ENCODE peak calls at places on chromosomes 11 and 22, in four cellular contexts. One of them, this sample, is unnamed.

GRCh38 chr22:19117111-19117512 is 5.1 kb downstream of the DGCR2 start:
- DNase-seq in sigmoid colon: no peak
- DNase-seq in lower leg skin: no peak
- DNase-seq in body of pancreas: peak; percentile 63
- DNase-seq in this sample: peak; percentile 52

GRCh38 chr22:45162531-45162930 is 1.2 kb upstream of the NUP50 start:
- DNase-seq in sigmoid colon: no peak
- DNase-seq in lower leg skin: no peak
- DNase-seq in body of pancreas: no peak
- DNase-seq in this sample: peak; percentile 19

GRCh38 chr11:130592056-130592455 is 143.6 kb downstream of the ADAMTS15 start:
- DNase-seq in sigmoid colon: no peak
- DNase-seq in lower leg skin: no peak
- DNase-seq in body of pancreas: no peak
- DNase-seq in this sample: no peak

GRCh38 chr22:45537734-45538181 is 35.1 kb downstream of the FBLN1 start:
- DNase-seq in sigmoid colon: peak; percentile 90
- DNase-seq in lower leg skin: peak; percentile 94
- DNase-seq in body of pancreas: no peak
- DNase-seq in this sample: peak; percentile 41

GRCh38 chr11:104846216-104846615 is 52.0 kb downstream of the CASP12 start:
- DNase-seq in sigmoid colon: no peak
- DNase-seq in lower leg skin: no peak
- DNase-seq in body of pancreas: no peak
- DNase-seq in this sample: no peak

GRCh38 chr11:72238492-72239295 is 5.3 kb downstream of the PHOX2A start:
- DNase-seq in sigmoid colon: peak; percentile 72
- DNase-seq in lower leg skin: peak; percentile 84
- DNase-seq in body of pancreas: no peak
- DNase-seq in this sample: no peak

GRCh38 chr11:19353287-19353686 is 112.5 kb upstream of the E2F8 start:
- DNase-seq in sigmoid colon: no peak
- DNase-seq in lower leg skin: no peak
- DNase-seq in body of pancreas: no peak
- DNase-seq in this sample: no peak

GRCh38 chr11:71081704-71082230 is 170.6 kb downstream of the SHANK2 start:
- DNase-seq in sigmoid colon: no peak
- DNase-seq in lower leg skin: no peak
- DNase-seq in body of pancreas: no peak
- DNase-seq in this sample: no peak

GRCh38 chr11:10658621-10659338 is 34.8 kb downstream of the IRAG1 start:
- DNase-seq in sigmoid colon: peak; percentile 70
- DNase-seq in lower leg skin: no peak
- DNase-seq in body of pancreas: no peak
- DNase-seq in this sample: no peak

GRCh38 chr11:10727259-10727851 is 23.7 kb upstream of the CTR9 start:
- DNase-seq in sigmoid colon: no peak
- DNase-seq in lower leg skin: no peak
- DNase-seq in body of pancreas: no peak
- DNase-seq in this sample: no peak

GRCh38 chr11:10605941-10606381 is 37.5 kb upstream of the LYVE1 start:
- DNase-seq in sigmoid colon: peak; percentile 83
- DNase-seq in lower leg skin: no peak
- DNase-seq in body of pancreas: no peak
- DNase-seq in this sample: peak; percentile 49

GRCh38 chr11:32033491-32033890 is 57.4 kb upstream of the RCN1 start:
- DNase-seq in sigmoid colon: no peak
- DNase-seq in lower leg skin: no peak
- DNase-seq in body of pancreas: no peak
- DNase-seq in this sample: no peak

GRCh38 chr22:44172370-44173108 is 8.2 kb upstream of the PARVG start:
- DNase-seq in sigmoid colon: peak; percentile 82
- DNase-seq in lower leg skin: peak; percentile 94
- DNase-seq in body of pancreas: peak; percentile 34
- DNase-seq in this sample: peak; percentile 54

GRCh38 chr22:42939451-42939881 is 75.5 kb downstream of the PACSIN2 start:
- DNase-seq in sigmoid colon: no peak
- DNase-seq in lower leg skin: no peak
- DNase-seq in body of pancreas: peak; percentile 40
- DNase-seq in this sample: peak; percentile 51

GRCh38 chr11:120710354-120711187 is 199.0 kb downstream of the GRIK4 start:
- DNase-seq in sigmoid colon: peak; percentile 87
- DNase-seq in lower leg skin: no peak
- DNase-seq in body of pancreas: peak; percentile 27
- DNase-seq in this sample: peak; percentile 58

GRCh38 chr11:4044971-4045646 is 49.5 kb upstream of the RRM1 start:
- DNase-seq in sigmoid colon: no peak
- DNase-seq in lower leg skin: no peak
- DNase-seq in body of pancreas: no peak
- DNase-seq in this sample: no peak

GRCh38 chr11:72240461-72241289 is 3.3 kb downstream of the PHOX2A start:
- DNase-seq in sigmoid colon: peak; percentile 65
- DNase-seq in lower leg skin: peak; percentile 84
- DNase-seq in body of pancreas: peak; percentile 16
- DNase-seq in this sample: no peak

GRCh38 chr11:2569321-2569721 is 124.5 kb downstream of the KCNQ1 start:
- DNase-seq in sigmoid colon: peak; percentile 60
- DNase-seq in lower leg skin: no peak
- DNase-seq in body of pancreas: no peak
- DNase-seq in this sample: no peak

GRCh38 chr11:125603207-125603606 is 10.6 kb downstream of the STT3A start:
- DNase-seq in sigmoid colon: no peak
- DNase-seq in lower leg skin: no peak
- DNase-seq in body of pancreas: no peak
- DNase-seq in this sample: no peak

GRCh38 chr11:68373189-68373809 is 60.9 kb downstream of the LRP5 start:
- DNase-seq in sigmoid colon: no peak
- DNase-seq in lower leg skin: no peak
- DNase-seq in body of pancreas: no peak
- DNase-seq in this sample: no peak

GRCh38 chr11:78147807-78148206 is 8.4 kb upstream of the ALG8 start:
- DNase-seq in sigmoid colon: no peak
- DNase-seq in lower leg skin: peak; percentile 17
- DNase-seq in body of pancreas: no peak
- DNase-seq in this sample: no peak

GRCh38 chr22:20632518-20632917 is 125.1 kb downstream of the MED15 start:
- DNase-seq in sigmoid colon: no peak
- DNase-seq in lower leg skin: no peak
- DNase-seq in body of pancreas: no peak
- DNase-seq in this sample: no peak

GRCh38 chr11:80327971-80328614 is 887.3 kb upstream of the TENM4 start:
- DNase-seq in sigmoid colon: no peak
- DNase-seq in lower leg skin: no peak
- DNase-seq in body of pancreas: no peak
- DNase-seq in this sample: no peak

GRCh38 chr11:77968337-77968736 is 26.1 kb downstream of the INTS4 start:
- DNase-seq in sigmoid colon: no peak
- DNase-seq in lower leg skin: no peak
- DNase-seq in body of pancreas: no peak
- DNase-seq in this sample: no peak

GRCh38 chr22:44268431-44269116 is 44.2 kb downstream of the SHISAL1 start:
- DNase-seq in sigmoid colon: no peak
- DNase-seq in lower leg skin: no peak
- DNase-seq in body of pancreas: no peak
- DNase-seq in this sample: no peak

GRCh38 chr11:131418214-131418613 is 47.8 kb downstream of the NTM start:
- DNase-seq in sigmoid colon: no peak
- DNase-seq in lower leg skin: no peak
- DNase-seq in body of pancreas: no peak
- DNase-seq in this sample: no peak

GRCh38 chr11:102237096-102237735 is 80.1 kb upstream of the BIRC3 start:
- DNase-seq in sigmoid colon: no peak
- DNase-seq in lower leg skin: no peak
- DNase-seq in body of pancreas: no peak
- DNase-seq in this sample: no peak

GRCh38 chr11:65425971-65426838 is 3.6 kb downstream of the NEAT1 start:
- DNase-seq in sigmoid colon: peak; percentile 52
- DNase-seq in lower leg skin: no peak
- DNase-seq in body of pancreas: peak; percentile 47
- DNase-seq in this sample: peak; percentile 60

GRCh38 chr11:43130616-43131015 is 181.2 kb upstream of the API5 start:
- DNase-seq in sigmoid colon: no peak
- DNase-seq in lower leg skin: no peak
- DNase-seq in body of pancreas: no peak
- DNase-seq in this sample: no peak

GRCh38 chr22:41256254-41256897 is 15.6 kb upstream of the CHADL start:
- DNase-seq in sigmoid colon: no peak
- DNase-seq in lower leg skin: no peak
- DNase-seq in body of pancreas: no peak
- DNase-seq in this sample: no peak

GRCh38 chr11:114413958-114414357 is 13.5 kb downstream of the RBM7 start:
- DNase-seq in sigmoid colon: no peak
- DNase-seq in lower leg skin: no peak
- DNase-seq in body of pancreas: no peak
- DNase-seq in this sample: no peak

GRCh38 chr22:44391481-44392445 is 79.0 kb upstream of the SHISAL1 start:
- DNase-seq in sigmoid colon: peak; percentile 50
- DNase-seq in lower leg skin: peak; percentile 68
- DNase-seq in body of pancreas: peak; percentile 4
- DNase-seq in this sample: no peak

GRCh38 chr22:29856496-29856895 is 18.4 kb upstream of the ASCC2 start:
- DNase-seq in sigmoid colon: no peak
- DNase-seq in lower leg skin: peak; percentile 8
- DNase-seq in body of pancreas: no peak
- DNase-seq in this sample: no peak

GRCh38 chr22:32079110-32080089 is 36.3 kb downstream of the SLC5A1 start:
- DNase-seq in sigmoid colon: no peak
- DNase-seq in lower leg skin: no peak
- DNase-seq in body of pancreas: peak; percentile 43
- DNase-seq in this sample: peak; percentile 21

GRCh38 chr11:32374261-32374711 is 61.1 kb downstream of the WT1 start:
- DNase-seq in sigmoid colon: no peak
- DNase-seq in lower leg skin: peak; percentile 57
- DNase-seq in body of pancreas: no peak
- DNase-seq in this sample: peak; percentile 48

GRCh38 chr11:37942081-37942480 is 1344.0 kb upstream of the RAG2 start:
- DNase-seq in sigmoid colon: no peak
- DNase-seq in lower leg skin: no peak
- DNase-seq in body of pancreas: no peak
- DNase-seq in this sample: no peak

GRCh38 chr11:12160231-12160630 is 49.8 kb downstream of the MICAL2 start:
- DNase-seq in sigmoid colon: no peak
- DNase-seq in lower leg skin: peak; percentile 67
- DNase-seq in body of pancreas: no peak
- DNase-seq in this sample: no peak

GRCh38 chr11:12158926-12159325 is 48.5 kb downstream of the MICAL2 start:
- DNase-seq in sigmoid colon: no peak
- DNase-seq in lower leg skin: no peak
- DNase-seq in body of pancreas: no peak
- DNase-seq in this sample: no peak

GRCh38 chr11:12160680-12161079 is 50.3 kb downstream of the MICAL2 start:
- DNase-seq in sigmoid colon: no peak
- DNase-seq in lower leg skin: peak; percentile 76
- DNase-seq in body of pancreas: no peak
- DNase-seq in this sample: no peak

GRCh38 chr11:12161137-12161536 is 50.7 kb downstream of the MICAL2 start:
- DNase-seq in sigmoid colon: no peak
- DNase-seq in lower leg skin: peak; percentile 48
- DNase-seq in body of pancreas: no peak
- DNase-seq in this sample: no peak

GRCh38 chr11:12159351-12160099 is 49.1 kb downstream of the MICAL2 start:
- DNase-seq in sigmoid colon: peak; percentile 86
- DNase-seq in lower leg skin: peak; percentile 64
- DNase-seq in body of pancreas: no peak
- DNase-seq in this sample: no peak
- TF ChIP-seq CTCF in sigmoid colon: no peak
- TF ChIP-seq CTCF in lower leg skin: no peak
- TF ChIP-seq CTCF in body of pancreas: no peak
- TF ChIP-seq CTCF in this sample: no peak

DNA sequence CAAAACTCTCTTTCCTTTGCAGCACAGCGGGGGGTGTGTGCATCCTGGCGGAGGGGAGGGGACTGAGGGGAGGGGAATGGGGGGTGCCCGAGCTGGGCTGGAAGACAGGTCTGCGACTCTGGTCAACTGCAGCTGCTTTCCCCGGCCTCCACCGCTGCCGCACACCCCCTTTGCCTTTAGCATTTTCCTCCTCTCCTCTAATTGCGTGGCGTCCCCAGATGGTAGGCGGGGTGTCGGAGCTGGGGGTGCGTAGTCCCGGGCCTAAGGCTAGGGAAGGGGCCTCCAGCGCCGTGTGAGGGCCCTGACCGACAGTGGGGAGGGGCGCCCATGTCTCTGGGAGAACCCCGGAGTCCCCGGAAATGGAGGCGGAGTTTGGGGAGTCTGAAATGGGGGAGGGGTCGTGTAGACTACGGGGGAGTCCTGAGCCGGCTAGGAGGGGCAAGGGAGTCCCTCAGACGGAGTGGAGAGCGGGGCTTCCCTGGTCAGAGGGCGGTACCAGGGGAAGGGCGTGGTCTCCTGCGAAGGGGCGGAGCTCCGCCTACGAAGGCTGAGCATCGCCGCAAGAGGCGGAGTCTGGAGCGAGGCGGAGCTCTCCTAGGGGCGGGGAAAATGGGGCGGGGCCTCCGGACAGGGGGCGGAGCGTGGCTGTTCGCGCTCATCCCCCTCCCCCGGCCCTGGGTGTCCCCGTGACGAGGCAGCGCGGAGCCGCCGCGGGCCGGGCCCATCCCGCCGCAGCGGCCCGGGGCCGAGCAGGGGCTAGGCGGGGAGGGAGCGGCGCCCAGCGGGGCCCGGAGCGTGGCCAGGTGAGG is at the start of gene PELI3:
- DNase-seq in sigmoid colon: peak; percentile 97
- DNase-seq in lower leg skin: peak; percentile 98
- DNase-seq in body of pancreas: peak; percentile 95
- DNase-seq in this sample: peak; percentile 96
- TF ChIP-seq POLR2A in sigmoid colon: peak; percentile 53
- TF ChIP-seq POLR2A in lower leg skin: no peak
- TF ChIP-seq POLR2A in body of pancreas: peak; percentile 59
- TF ChIP-seq POLR2A in this sample: peak; percentile 47

GRCh38 chr22:39184586-39185577 is 32.4 kb upstream of the CBX7 start:
- DNase-seq in sigmoid colon: peak; percentile 60
- DNase-seq in lower leg skin: peak; percentile 76
- DNase-seq in body of pancreas: no peak
- DNase-seq in this sample: no peak
- H3K4me3 ChIP-seq in sigmoid colon: no peak overlapping the region
- H3K4me3 ChIP-seq in lower leg skin: no peak overlapping the region
- H3K4me3 ChIP-seq in body of pancreas: no peak overlapping the region
- H3K4me3 ChIP-seq in this sample: no peak overlapping the region

GRCh38 chr11:119673389-119674336 is 55.3 kb downstream of the NECTIN1 start:
- DNase-seq in sigmoid colon: no peak
- DNase-seq in lower leg skin: no peak
- DNase-seq in body of pancreas: no peak
- DNase-seq in this sample: peak; percentile 46
- TF ChIP-seq CTCF in sigmoid colon: no peak
- TF ChIP-seq CTCF in lower leg skin: no peak
- TF ChIP-seq CTCF in body of pancreas: no peak
- TF ChIP-seq CTCF in this sample: no peak